ENCODE peak calls at places on chromosomes 6 and 20, in ten cellular contexts. G, E, F, M, D, C, X, B, A and L are unnamed samples.

GRCh38 chr6:75788894-75789293 is 39.9 kb downstream of the MYO6 start:
- DNase-seq in G (no peak), E (no peak), F (no peak), M (no peak), D (no peak), C (no peak), X (no peak), B (no peak), A (no peak), L (no peak)

GRCh38 chr20:21251278-21251677 is 51.9 kb upstream of the XRN2 start:
- DNase-seq in G (no peak), E (no peak), F (no peak), M (no peak), D (no peak), C (peak), X (no peak), B (no peak), A (no peak), L (no peak)

GRCh38 chr6:166007349-166008263 is 160.0 kb downstream of the TBXT start:
- DNase-seq in G (no peak), E (no peak), F (peak), M (peak), D (no peak), C (peak), X (peak), B (no peak), A (no peak), L (peak)

GRCh38 chr6:108113557-108114519 is 39.3 kb upstream of the OSTM1 start:
- DNase-seq in G (no peak), E (no peak), F (peak), M (peak), D (peak), C (peak), X (no peak), B (peak), A (no peak), L (peak)

GRCh38 chr6:112044196-112044595 is 9.7 kb upstream of the CCN6 start:
- DNase-seq in G (no peak), E (no peak), F (no peak), M (no peak), D (no peak), C (no peak), X (no peak), B (no peak), A (no peak), L (no peak)

GRCh38 chr6:77424761-77425160 is 38.5 kb downstream of the HTR1B start:
- DNase-seq in G (no peak), E (no peak), F (no peak), M (no peak), D (no peak), C (peak), X (no peak), B (no peak), A (no peak), L (no peak)

GRCh38 chr6:73694711-73695411 is 1.1 kb upstream of the CD109 start:
- DNase-seq in G (no peak), E (peak), F (peak), M (no peak), D (peak), C (peak), X (no peak), B (no peak), A (no peak), L (peak)

GRCh38 chr6:12137480-12137879 is 125.4 kb downstream of the HIVEP1 start:
- DNase-seq in G (no peak), E (peak), F (peak), M (no peak), D (no peak), C (peak), X (peak), B (no peak), A (no peak), L (peak)

GRCh38 chr6:6829872-6830683 is 241.6 kb downstream of the LY86 start:
- DNase-seq in G (no peak), E (no peak), F (no peak), M (no peak), D (no peak), C (no peak), X (no peak), B (no peak), A (no peak), L (no peak)

GRCh38 chr6:158559895-158560786 is at the start of gene TMEM181:
- DNase-seq in G (peak), E (peak), F (peak), M (peak), D (peak), C (peak), X (peak), B (peak), A (peak), L (peak)

GRCh38 chr6:119079288-119079809 is 885 bp upstream of the FAM184A start:
- DNase-seq in G (no peak), E (no peak), F (peak), M (no peak), D (no peak), C (peak), X (no peak), B (no peak), A (no peak), L (peak)